ENCODE peak calls at places on chromosomes 1 and 21, in seven cellular contexts. R is neuronal stem cell, D is H1, S is mesendoderm, G is H9, Y is mesenchymal stem cell, I is trophoblast cell. U is an unnamed sample.

GRCh38 chr1:151056149-151056548 is 3.3 kb downstream of the CDC42SE1 start:
- DNase-seq in D (no peak), I (no peak), G (no peak), Y (no peak), S (no peak), R (no peak), U (no peak)

GRCh38 chr1:193799948-193800690 is 613.7 kb upstream of the B3GALT2 start:
- DNase-seq in Y (peak), S (peak), G (no peak), I (no peak), R (no peak), D (no peak), U (peak)

GRCh38 chr21:44427241-44428120 is 27.8 kb upstream of the LRRC3 start:
- DNase-seq in S (no peak), R (no peak), G (peak), I (no peak), D (no peak), Y (no peak), U (no peak)

GRCh38 chr1:16143566-16144324 is 12.1 kb downstream of the EPHA2 start:
- DNase-seq in I (peak), D (no peak), S (no peak), G (no peak), R (no peak), Y (no peak), U (no peak)

GRCh38 chr1:200561856-200562214 is 58.7 kb downstream of the KIF14 start:
- DNase-seq in R (no peak), I (no peak), S (no peak), G (no peak), Y (no peak), D (no peak), U (no peak)

GRCh38 chr21:42513151-42513984 is at the start of gene SLC37A1:
- DNase-seq in R (no peak), D (no peak), I (peak), S (no peak), Y (no peak), G (peak), U (no peak)

GRCh38 chr1:103106426-103107321 is 1.6 kb downstream of the COL11A1 start:
- DNase-seq in Y (peak), I (peak), G (peak), S (peak), D (no peak), R (peak), U (peak)

GRCh38 chr1:48051466-48052126 is 54.4 kb upstream of the TRABD2B start:
- DNase-seq in D (no peak), R (no peak), G (no peak), S (peak), I (peak), Y (no peak), U (no peak)

GRCh38 chr1:3775498-3776230 is 3.1 kb downstream of the SMIM1 start:
- DNase-seq in D (peak), I (peak), S (peak), R (no peak), G (peak), Y (peak), U (peak)

GRCh38 chr21:40575983-40576382 is 271.0 kb downstream of the DSCAM start:
- DNase-seq in R (no peak), I (no peak), D (no peak), S (no peak), Y (no peak), G (no peak), U (no peak)

GRCh38 chr1:200739499-200740290 is 1.0 kb downstream of the CAMSAP2 start:
- DNase-seq in S (peak), G (no peak), Y (peak), I (peak), R (no peak), D (no peak), U (no peak)

GRCh38 chr21:15293251-15293650 is 228.5 kb upstream of the NRIP1 start:
- DNase-seq in Y (peak), R (peak), G (no peak), D (no peak), I (peak), S (peak), U (peak)

GRCh38 chr1:66285618-66286270 is 248.2 kb upstream of the SGIP1 start:
- DNase-seq in D (no peak), S (no peak), R (no peak), G (no peak), Y (peak), I (no peak), U (no peak)

GRCh38 chr1:7278827-7279752 is 492.0 kb upstream of the VAMP3 start:
- DNase-seq in R (no peak), S (no peak), Y (no peak), I (no peak), D (no peak), G (no peak), U (peak)

GRCh38 chr1:117093870-117094621 is 27.5 kb downstream of the TRIM45 start:
- DNase-seq in Y (peak), R (no peak), G (peak), D (no peak), I (peak), S (peak), U (peak)

GRCh38 chr21:46079357-46080170 is 18.3 kb upstream of the COL6A2 start:
- DNase-seq in I (no peak), D (no peak), G (peak), S (no peak), R (no peak), Y (peak), U (peak)

GRCh38 chr1:85397490-85398044 is 67.4 kb downstream of the DDAH1 start:
- DNase-seq in Y (no peak), S (peak), D (no peak), R (no peak), I (no peak), G (no peak), U (peak)

GRCh38 chr1:156801409-156802121 is 15.1 kb downstream of the SH2D2A start:
- DNase-seq in D (no peak), Y (peak), S (no peak), I (no peak), G (no peak), R (no peak), U (peak)

GRCh38 chr1:209593747-209594146 is 10.2 kb downstream of the CAMK1G start:
- DNase-seq in S (no peak), Y (no peak), G (no peak), R (no peak), I (no peak), D (no peak), U (no peak)

GRCh38 chr1:168892945-168893344 is 163.9 kb upstream of the DPT start:
- DNase-seq in R (no peak), G (no peak), S (no peak), D (no peak), I (no peak), Y (no peak), U (no peak)

GRCh38 chr1:143497374-143497747 is 474.4 kb downstream of the FAM72C start:
- DNase-seq in G (peak), Y (no peak), D (no peak), I (peak), S (no peak), R (no peak), U (no peak)

GRCh38 chr1:180503274-180503862 is 991 bp upstream of the ACBD6 start:
- DNase-seq in I (peak), G (no peak), Y (peak), D (no peak), R (no peak), S (peak), U (no peak)

GRCh38 chr1:247362074-247362597 is 30.5 kb upstream of the ZNF496 start:
- DNase-seq in Y (peak), G (no peak), D (no peak), R (no peak), I (no peak), S (no peak), U (no peak)

GRCh38 chr1:109113787-109114568 is at the start of gene ELAPOR1:
- DNase-seq in G (peak), D (no peak), R (peak), Y (no peak), I (peak), S (peak), U (peak)

GRCh38 chr1:83998205-83998598 is 730 bp downstream of the TTLL7 start:
- DNase-seq in S (no peak), R (peak), I (peak), G (no peak), Y (no peak), D (no peak), U (peak)

GRCh38 chr21:17554619-17555472 is 42.0 kb downstream of the CXADR start:
- DNase-seq in S (peak), I (peak), Y (no peak), G (no peak), R (peak), D (no peak), U (peak)

GRCh38 chr1:212470059-212470458 is 37.3 kb downstream of the NENF start:
- DNase-seq in R (no peak), Y (peak), S (no peak), I (peak), G (no peak), D (no peak), U (peak)

GRCh38 chr1:216193839-216194443 is 229.3 kb downstream of the USH2A start:
- DNase-seq in R (no peak), D (no peak), S (peak), I (peak), G (peak), Y (no peak), U (no peak)

GRCh38 chr1:23960291-23960718 is 677 bp downstream of the PNRC2 start:
- DNase-seq in D (no peak), G (no peak), R (no peak), I (peak), Y (peak), S (no peak), U (peak)

GRCh38 chr1:77126309-77126708 is 92.9 kb downstream of the PIGK start:
- DNase-seq in I (peak), D (no peak), G (peak), Y (peak), S (peak), R (peak), U (peak)

GRCh38 chr1:153534933-153535663 is 693 bp downstream of the S100A6 start:
- DNase-seq in I (peak), S (no peak), G (no peak), D (no peak), Y (peak), R (no peak), U (no peak)

GRCh38 chr21:34878501-34878900 is 170.6 kb downstream of the RUNX1 start:
- DNase-seq in Y (no peak), D (no peak), G (no peak), S (no peak), R (no peak), I (no peak), U (no peak)

GRCh38 chr1:179366093-179366800 is 476 bp downstream of the AXDND1 start:
- DNase-seq in Y (no peak), I (peak), G (no peak), D (peak), R (no peak), S (no peak), U (peak)

GRCh38 chr1:226631229-226632000 is 82.9 kb downstream of the STUM start:
- DNase-seq in Y (no peak), S (no peak), I (no peak), D (no peak), G (no peak), R (no peak), U (no peak)

GRCh38 chr21:40053007-40053406 is 185.8 kb downstream of the PCP4 start:
- DNase-seq in D (no peak), S (no peak), I (no peak), R (no peak), G (no peak), Y (no peak), U (no peak)

GRCh38 chr1:67294836-67295622 is 12.6 kb upstream of the IL12RB2 start:
- DNase-seq in I (no peak), R (no peak), G (no peak), S (peak), D (no peak), Y (no peak), U (no peak)

GRCh38 chr1:33836911-33837310 is 27.0 kb upstream of the HMGB4 start:
- DNase-seq in R (no peak), D (no peak), S (no peak), I (no peak), G (no peak), Y (no peak), U (no peak)
- H3K23ac ChIP-seq in R (no peak), D (no peak), S (no peak), I (no peak), G (no peak), Y (no peak), U (no peak)

DNA sequence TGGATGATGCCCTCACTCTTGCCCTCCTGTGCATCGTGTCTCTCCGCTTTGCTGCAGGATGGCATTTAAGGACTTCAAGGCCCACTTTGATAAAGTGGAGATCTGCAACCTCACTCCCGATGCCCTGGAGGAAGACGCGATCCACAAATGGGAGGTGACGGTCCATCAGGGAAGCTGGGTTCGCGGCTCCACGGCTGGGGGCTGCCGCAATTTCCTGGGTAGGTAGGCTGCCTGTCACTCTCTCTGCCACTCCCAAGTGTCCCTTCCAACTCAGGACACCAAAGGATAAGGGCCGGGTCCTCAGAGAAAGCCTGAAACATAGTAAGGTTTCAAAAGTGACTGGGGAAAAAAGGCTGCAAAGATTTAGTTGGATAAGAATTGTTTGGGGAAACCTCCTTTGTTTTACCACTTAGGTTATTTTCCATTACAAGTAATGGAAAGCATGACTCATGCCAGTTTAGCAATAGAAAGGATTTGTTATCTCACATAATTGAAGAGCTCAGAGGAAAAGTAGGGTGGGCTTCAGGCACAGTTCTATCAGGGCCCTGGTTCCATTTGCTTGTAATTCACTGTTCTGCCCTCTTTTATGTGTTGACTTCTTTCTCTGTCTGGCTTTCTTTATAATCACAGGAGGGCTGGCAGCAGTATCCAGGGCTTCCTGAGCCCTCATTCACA is 31.9 kb downstream of the CAPN9 start:
- DNase-seq in D (no peak), G (no peak), I (peak), S (peak), R (no peak), Y (peak), U (peak)
- H3K23ac ChIP-seq in D (no peak), G (no peak), I (no peak), S (no peak), R (no peak), Y (no peak), U (no peak)

GRCh38 chr1:46114925-46115603 is 17.4 kb downstream of the PIK3R3 start:
- DNase-seq in Y (no peak), S (no peak), R (no peak), D (no peak), I (no peak), G (no peak), U (no peak)
- H3K23ac ChIP-seq in Y (no peak), S (no peak), R (no peak), D (no peak), I (no peak), G (no peak), U (no peak)

GRCh38 chr1:41794031-41794430 is 124.7 kb downstream of the HIVEP3 start:
- DNase-seq in Y (no peak), D (no peak), S (no peak), I (no peak), R (no peak), G (no peak), U (no peak)
- H3K23ac ChIP-seq in Y (no peak), D (no peak), S (no peak), I (no peak), R (no peak), G (no peak), U (no peak)

GRCh38 chr1:182251561-182251960 is 140.0 kb downstream of the GLUL start:
- DNase-seq in Y (no peak), R (no peak), D (no peak), G (no peak), S (no peak), I (no peak), U (no peak)

GRCh38 chr1:182246783-182247182 is 144.8 kb downstream of the GLUL start:
- DNase-seq in I (peak), Y (no peak), G (no peak), D (no peak), S (no peak), R (no peak), U (no peak)

GRCh38 chr1:182248721-182249120 is 142.9 kb downstream of the GLUL start:
- DNase-seq in Y (no peak), S (no peak), G (no peak), R (no peak), D (no peak), I (no peak), U (no peak)

GRCh38 chr1:182253319-182253718 is 138.3 kb downstream of the GLUL start:
- DNase-seq in S (no peak), Y (no peak), G (no peak), D (no peak), I (no peak), R (no peak), U (no peak)

DNA sequence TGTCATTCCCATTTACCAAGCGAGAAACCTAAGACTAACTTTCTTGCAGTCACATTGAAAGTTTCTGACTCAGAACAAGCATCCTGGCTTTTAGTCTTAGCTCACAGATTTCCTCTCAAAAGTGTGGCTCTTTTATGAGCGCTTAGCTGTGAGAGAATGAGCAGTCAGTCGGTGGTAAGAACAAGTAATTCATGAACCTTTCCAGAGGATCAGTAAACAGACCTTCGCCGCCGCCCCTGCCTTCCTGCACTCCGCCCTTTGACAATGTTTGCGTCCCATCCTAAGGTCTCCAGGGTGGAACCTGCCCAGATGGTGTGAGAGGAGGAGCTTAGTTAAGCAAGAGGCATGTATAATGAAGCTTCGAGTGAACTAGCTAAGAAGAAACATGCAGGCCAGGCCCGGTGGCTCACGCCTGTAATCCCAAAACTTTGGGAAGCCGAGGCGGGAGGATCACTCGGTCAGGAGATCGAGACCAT is 142.4 kb downstream of the GLUL start:
- DNase-seq in S (peak), R (no peak), G (no peak), I (peak), D (no peak), Y (no peak), U (no peak)
- H3K23ac ChIP-seq in S (no peak), R (no peak), G (no peak), I (no peak), D (no peak), Y (no peak), U (no peak)

U was measured in IMR-90.